ENCODE peak calls at places on chromosomes 3 and 15, in four cellular contexts. F is K562, U is H1, Z is GM12878. D is an unnamed sample. For H3K79me2, the result is how much of the 10 kb centered on the place peaks cover.

GRCh38 chr3:98945006-98945626 is 43.6 kb upstream of the DCBLD2 start:
- DNase-seq in Z (no peak), U (no peak), F (no peak), D (no peak)

GRCh38 chr3:13030649-13031048 is 42.6 kb downstream of the IQSEC1 start:
- DNase-seq in Z (no peak), F (no peak), U (no peak), D (no peak)

GRCh38 chr3:4825572-4826236 is 153.5 kb upstream of the BHLHE40 start:
- DNase-seq in F (peak), Z (no peak), U (no peak), D (peak)

GRCh38 chr3:49539659-49540560 is 14.4 kb upstream of the BSN start:
- DNase-seq in F (peak), U (peak), Z (peak), D (peak)

GRCh38 chr3:69020424-69020823 is 6.9 kb upstream of the EOGT start:
- DNase-seq in F (no peak), U (no peak), Z (no peak), D (no peak)

GRCh38 chr15:57528940-57529565 is 62.7 kb upstream of the MYZAP start:
- DNase-seq in U (no peak), F (no peak), Z (no peak), D (no peak)

GRCh38 chr15:96314508-96314907 is 16.0 kb upstream of the NR2F2 start:
- DNase-seq in F (no peak), U (no peak), Z (no peak), D (no peak)

GRCh38 chr3:20072422-20072821 is 32.2 kb downstream of the KAT2B start:
- DNase-seq in Z (no peak), U (no peak), F (no peak), D (peak)

GRCh38 chr3:138213373-138214085 is 26.4 kb downstream of the ARMC8 start:
- DNase-seq in U (no peak), Z (no peak), F (no peak), D (no peak)

GRCh38 chr3:75978686-75979085 is 193.3 kb upstream of the ZNF717 start:
- DNase-seq in Z (no peak), F (no peak), U (no peak), D (no peak)

GRCh38 chr3:100040446-100040845 is 73.9 kb downstream of the FILIP1L start:
- DNase-seq in F (no peak), U (no peak), Z (no peak), D (no peak)

GRCh38 chr3:149702691-149703426 is 45.0 kb upstream of the WWTR1 start:
- DNase-seq in Z (no peak), U (no peak), F (no peak), D (no peak)

GRCh38 chr3:169171739-169172138 is 491.8 kb downstream of the MECOM start:
- DNase-seq in Z (no peak), U (no peak), F (no peak), D (no peak)

GRCh38 chr15:70034596-70034995 is 63.1 kb downstream of the TLE3 start:
- DNase-seq in F (no peak), U (no peak), Z (no peak), D (no peak)

GRCh38 chr3:120161902-120162301 is 67.7 kb upstream of the GSK3B start:
- DNase-seq in F (no peak), Z (no peak), U (no peak), D (no peak)

GRCh38 chr15:32767236-32767635 is 49.4 kb downstream of the GREM1 start:
- DNase-seq in F (no peak), Z (no peak), U (no peak), D (peak)

GRCh38 chr3:114697441-114697840 is 403.6 kb downstream of the TIGIT start:
- DNase-seq in Z (no peak), F (no peak), U (no peak), D (peak)

GRCh38 chr3:34254285-34254684 is 455.9 kb downstream of the PDCD6IP start:
- DNase-seq in Z (no peak), U (no peak), F (no peak), D (no peak)

GRCh38 chr3:49461443-49462171 is 8.5 kb upstream of the DAG1 start:
- DNase-seq in U (peak), F (peak), Z (no peak), D (no peak)

GRCh38 chr3:104805042-104805441 is 561.7 kb upstream of the ALCAM start:
- DNase-seq in U (no peak), F (no peak), Z (no peak), D (no peak)

GRCh38 chr3:99659032-99659431 is 20.6 kb downstream of the COL8A1 start:
- DNase-seq in F (no peak), Z (no peak), U (no peak), D (no peak)

GRCh38 chr15:71329041-71329440 is 213.8 kb downstream of the THSD4 start:
- DNase-seq in F (no peak), U (no peak), Z (no peak), D (no peak)

GRCh38 chr15:44325568-44325967 is 37.0 kb downstream of the GOLM2 start:
- DNase-seq in Z (no peak), U (no peak), F (no peak), D (no peak)

GRCh38 chr3:8077126-8077525 is 424.5 kb upstream of the LMCD1 start:
- DNase-seq in F (no peak), U (no peak), Z (no peak), D (no peak)

GRCh38 chr15:85581495-85581894 is 201.1 kb downstream of the AKAP13 start:
- DNase-seq in U (no peak), F (no peak), Z (no peak), D (no peak)

GRCh38 chr3:33152363-33153360 is 38.8 kb downstream of the CRTAP start:
- DNase-seq in Z (no peak), U (no peak), F (no peak), D (no peak)

GRCh38 chr3:146313411-146314111 is 62.7 kb upstream of the PLSCR4 start:
- DNase-seq in F (no peak), U (no peak), Z (no peak), D (no peak)

GRCh38 chr3:61250784-61251173 is 473 bp downstream of the FHIT start:
- DNase-seq in F (peak), U (no peak), Z (peak), D (peak)

GRCh38 chr3:166367947-166368533 is 530.8 kb upstream of the BCHE start:
- DNase-seq in U (no peak), Z (no peak), F (no peak), D (no peak)

GRCh38 chr3:169659096-169659521 is 4.4 kb downstream of the MECOM start:
- DNase-seq in Z (no peak), F (no peak), U (no peak), D (no peak)

GRCh38 chr3:21158801-21159564 is 592.0 kb downstream of the ZNF385D start:
- DNase-seq in U (no peak), Z (no peak), F (no peak), D (no peak)

GRCh38 chr3:68057637-68058320 is 403.4 kb upstream of the SUCLG2 start:
- DNase-seq in Z (no peak), U (no peak), F (no peak), D (no peak)

GRCh38 chr3:65402597-65402996 is 636.1 kb downstream of the MAGI1 start:
- DNase-seq in U (no peak), Z (no peak), F (no peak), D (no peak)

DNA sequence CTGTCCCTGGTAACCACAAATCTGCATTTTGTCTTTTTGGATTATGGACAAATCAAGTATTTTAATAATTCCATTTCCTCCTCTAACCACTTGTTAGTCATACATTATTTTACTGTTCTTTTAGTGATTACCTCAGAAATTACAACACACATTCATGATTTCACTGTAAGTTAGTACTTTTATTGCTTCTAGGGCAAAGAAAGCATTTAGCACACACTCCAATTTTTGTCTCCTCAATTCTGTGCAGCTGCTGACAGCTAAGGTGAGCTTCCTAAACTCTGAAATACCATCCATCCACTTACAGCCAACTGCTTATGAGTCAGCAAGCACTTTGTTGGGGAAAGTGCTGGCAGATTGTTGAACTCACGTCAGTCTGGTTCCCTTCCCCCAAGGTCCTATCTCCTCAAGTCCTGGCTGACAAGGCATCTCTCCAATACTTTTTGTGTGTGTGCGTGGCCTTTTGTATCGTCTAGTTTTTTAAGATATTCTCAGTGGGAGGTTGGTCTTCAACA is 49.4 kb upstream of the TNFAIP8L3 start:
- DNase-seq in U (no peak), F (peak), Z (no peak), D (no peak)
- TF ChIP-seq CBX5 in U (no peak), F (no peak), Z (no peak), D (no peak)

DNA sequence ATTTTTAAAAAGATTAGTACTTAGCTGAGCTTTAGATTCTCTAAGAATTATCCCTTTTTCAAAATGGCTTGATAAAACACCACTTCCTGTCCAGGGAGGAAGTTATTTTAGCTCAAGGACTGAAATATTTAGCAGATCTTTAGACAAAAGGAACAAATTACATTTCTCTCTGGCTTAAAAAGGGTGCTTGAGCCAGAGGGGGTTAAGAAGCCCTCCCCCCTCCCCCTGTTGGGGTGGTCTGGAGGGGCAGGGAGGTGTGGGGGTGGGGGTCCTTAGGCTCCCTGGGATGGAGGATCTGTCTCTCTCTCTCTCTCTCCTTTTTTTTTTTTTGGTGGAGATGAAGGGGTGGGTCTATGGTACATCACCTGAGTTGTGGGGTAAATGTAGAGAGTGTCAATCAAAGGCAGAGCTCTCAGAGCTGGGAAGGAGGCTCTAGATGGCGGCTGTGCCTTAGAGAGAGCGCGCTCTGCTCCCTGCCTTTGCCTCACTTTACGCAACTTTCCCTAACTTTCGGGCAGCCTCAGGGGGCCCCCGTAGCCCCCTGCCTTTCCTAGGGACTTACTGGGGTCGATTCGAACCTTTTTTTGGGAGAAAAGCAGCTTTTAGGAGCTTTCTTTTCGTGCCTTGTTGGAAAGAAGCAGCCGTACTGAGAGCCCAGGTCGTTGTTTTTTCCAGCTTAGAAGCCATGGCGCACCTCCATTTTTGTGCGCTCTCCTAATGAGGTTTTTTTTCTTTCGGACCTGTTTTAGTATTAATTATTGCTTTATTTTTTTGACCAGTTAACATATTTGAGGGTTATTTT is at the start of gene CHD2:
- DNase-seq in Z (peak), F (peak), U (peak), D (peak)
- H3K79me2 ChIP-seq in Z (half or more), F (half or more), U (under half), D (half or more)

DNA sequence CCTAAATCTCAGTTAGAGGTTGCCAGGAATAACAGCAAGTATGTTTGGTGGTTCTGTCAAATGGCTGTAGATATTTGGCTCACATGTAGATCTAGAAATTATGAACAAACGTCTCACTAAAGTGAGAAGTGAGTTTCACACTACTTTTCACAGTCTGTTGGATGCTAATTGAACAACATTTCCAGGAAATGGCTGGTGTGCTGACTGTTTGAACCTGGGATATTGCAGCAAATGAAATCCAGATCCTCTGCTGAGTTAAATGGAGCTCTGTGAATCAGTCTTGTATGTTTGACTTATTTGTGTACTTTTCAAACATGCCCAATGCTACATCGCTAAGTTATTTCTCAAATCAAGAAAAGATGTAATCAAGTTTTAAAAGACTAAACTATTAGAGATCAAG is 21.3 kb upstream of the RSL24D1 start:
- DNase-seq in F (no peak), U (no peak), Z (no peak), D (no peak)
- TF ChIP-seq CBX5 in F (no peak), U (no peak), Z (no peak), D (no peak)

DNA sequence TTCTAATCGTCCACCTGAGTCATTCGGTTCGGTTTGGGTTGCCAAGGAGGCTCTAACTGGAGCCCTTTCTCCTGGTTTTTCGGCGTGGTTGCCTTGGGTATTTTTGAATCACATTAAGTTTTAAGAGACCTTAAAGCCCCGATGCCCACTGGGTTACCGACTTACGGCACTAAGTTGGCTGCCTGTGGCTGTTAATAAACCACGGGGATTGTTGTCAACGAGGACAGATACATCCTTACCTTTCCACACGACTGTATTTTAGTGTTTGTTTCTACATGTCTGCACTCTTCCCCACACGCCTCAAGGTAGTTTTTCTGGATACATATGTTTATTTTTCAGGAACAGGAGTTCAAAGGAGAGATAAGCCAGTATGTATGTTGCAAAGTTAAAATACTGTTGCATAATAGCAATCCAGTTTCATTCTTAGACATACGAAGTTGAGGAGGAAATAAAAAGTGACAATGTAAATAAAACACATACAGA is 1.2 kb upstream of the ANP32A start:
- DNase-seq in Z (no peak), F (no peak), U (no peak), D (peak)
- H3K79me2 ChIP-seq in Z (half or more), F (half or more), U (under half), D (under half)

DNA sequence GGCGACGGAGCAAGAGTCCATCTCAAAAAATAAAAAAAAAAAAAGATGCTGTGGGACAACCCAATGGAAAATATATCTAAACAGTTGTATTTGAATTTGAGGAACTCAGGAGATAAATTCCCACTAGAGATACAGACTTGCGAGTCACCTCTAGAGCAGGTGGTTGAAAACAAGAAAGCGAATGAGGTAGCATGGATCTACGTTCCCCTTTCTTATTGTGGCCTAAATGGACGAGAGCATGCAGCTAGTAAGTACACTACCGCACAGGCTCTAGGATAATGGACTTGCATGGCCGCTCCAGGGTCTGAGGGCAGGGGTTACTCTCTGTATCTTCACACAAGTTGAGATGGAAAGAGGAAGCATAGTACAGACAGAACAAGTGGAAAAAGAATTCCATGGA is 63.5 kb upstream of the TGFBR2 start:
- DNase-seq in F (no peak), U (no peak), Z (no peak), D (no peak)
- TF ChIP-seq CBX5 in F (no peak), U (no peak), Z (no peak), D (no peak)

GRCh38 chr15:55824857-55825613 is 82.1 kb upstream of the PRTG start:
- DNase-seq in F (no peak), U (no peak), Z (no peak), D (no peak)
- H3K79me2 ChIP-seq in F (under half), U (under half), Z (under half), D (under half)

GRCh38 chr15:89003865-89004725 is 84.2 kb upstream of the ABHD2 start:
- DNase-seq in F (peak), Z (no peak), U (no peak), D (peak)

GRCh38 chr15:89007989-89008388 is 80.3 kb upstream of the ABHD2 start:
- DNase-seq in Z (no peak), U (no peak), F (no peak), D (no peak)

GRCh38 chr15:89004726-89005030 is 83.6 kb upstream of the ABHD2 start:
- DNase-seq in Z (no peak), U (no peak), F (no peak), D (no peak)

DNA sequence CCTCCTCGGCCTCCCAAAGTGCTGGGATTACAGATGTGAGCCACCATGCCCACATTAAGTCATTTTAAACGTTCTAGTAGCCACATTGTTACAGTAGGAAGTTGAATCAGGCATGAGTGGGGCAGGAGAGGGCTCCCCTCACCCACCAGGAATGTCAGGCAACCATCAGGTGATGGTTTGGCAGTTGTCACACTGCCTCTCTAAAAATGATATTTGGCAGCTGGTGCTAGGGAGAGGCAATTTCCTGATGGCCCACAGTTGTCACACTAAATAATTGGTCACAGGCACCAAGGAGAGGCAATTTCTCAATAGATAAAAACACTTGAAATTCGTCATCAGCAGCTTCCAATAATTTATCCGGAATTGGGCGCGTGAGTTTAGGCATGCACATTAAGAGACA is 79.2 kb upstream of the ABHD2 start:
- DNase-seq in Z (no peak), F (no peak), U (no peak), D (no peak)
- TF ChIP-seq CBX5 in Z (no peak), F (no peak), U (no peak), D (no peak)

GRCh38 chr15:22956980-22957264 is 23.2 kb downstream of the CYFIP1 start:
- DNase-seq in F (no peak), Z (no peak), U (no peak), D (no peak)
- H3K79me2 ChIP-seq in F (under half), Z (under half), U (under half), D (half or more)

GRCh38 chr3:125140011-125140813 is 72.3 kb downstream of the SLC12A8 start:
- DNase-seq in Z (no peak), U (no peak), F (no peak), D (no peak)
- TF ChIP-seq CBX5 in Z (no peak), U (no peak), F (no peak), D (no peak)